ENCODE peak calls at places on chromosome 22, in seven cellular contexts. S, T, R, F, H, G and Q are unnamed samples.

GRCh38 chr22:19103881-19104821 is 18.1 kb downstream of the DGCR2 start:
- DNase-seq in S (no peak), T (no peak), R (no peak), F (no peak), H (no peak), G (no peak), Q (no peak)

GRCh38 chr22:38973289-38974169 is 8.6 kb upstream of the APOBEC3B start:
- DNase-seq in S (no peak), T (peak), R (no peak), F (no peak), H (peak), G (no peak), Q (no peak)

GRCh38 chr22:44245867-44246266 is 65.1 kb downstream of the PARVG start:
- DNase-seq in S (no peak), T (no peak), R (no peak), F (no peak), H (no peak), G (no peak), Q (no peak)

GRCh38 chr22:18997925-18998315 is 61.8 kb upstream of the PRODH start:
- DNase-seq in S (no peak), T (peak), R (no peak), F (no peak), H (no peak), G (no peak), Q (no peak)

GRCh38 chr22:17171313-17172171 is 12.5 kb upstream of the HDHD5 start:
- DNase-seq in S (peak), T (peak), R (peak), F (peak), H (peak), G (peak), Q (peak)

GRCh38 chr22:48714231-48714630 is 1113.4 kb downstream of the BRD1 start:
- DNase-seq in S (no peak), T (no peak), R (no peak), F (no peak), H (no peak), G (no peak), Q (peak)

GRCh38 chr22:49201046-49201970 is 626.4 kb downstream of the BRD1 start:
- DNase-seq in S (no peak), T (no peak), R (peak), F (no peak), H (no peak), G (peak), Q (peak)

GRCh38 chr22:30650508-30651116 is 15.0 kb downstream of the SLC35E4 start:
- DNase-seq in S (no peak), T (no peak), R (no peak), F (no peak), H (no peak), G (no peak), Q (no peak)

GRCh38 chr22:38317995-38318715 is 922 bp upstream of the CSNK1E start:
- DNase-seq in S (peak), T (peak), R (peak), F (peak), H (peak), G (peak), Q (peak)

GRCh38 chr22:44728761-44729261 is 23.6 kb upstream of the ARHGAP8 start:
- DNase-seq in S (no peak), T (no peak), R (peak), F (no peak), H (no peak), G (no peak), Q (no peak)

GRCh38 chr22:28904211-28904808 is 20.9 kb downstream of the ZNRF3 start:
- DNase-seq in S (no peak), T (no peak), R (no peak), F (peak), H (no peak), G (no peak), Q (no peak)

GRCh38 chr22:36767035-36767775 is 8.7 kb downstream of the IFT27 start:
- DNase-seq in S (no peak), T (no peak), R (peak), F (no peak), H (no peak), G (peak), Q (no peak)

GRCh38 chr22:40058265-40058664 is 63.5 kb downstream of the FAM83F start:
- DNase-seq in S (no peak), T (peak), R (no peak), F (no peak), H (no peak), G (no peak), Q (no peak)

GRCh38 chr22:37804502-37804885 is 3.2 kb upstream of the GCAT start:
- DNase-seq in S (no peak), T (peak), R (no peak), F (no peak), H (no peak), G (no peak), Q (no peak)

GRCh38 chr22:50613291-50613981 is 12.8 kb downstream of the MAPK8IP2 start:
- DNase-seq in S (no peak), T (no peak), R (no peak), F (no peak), H (peak), G (no peak), Q (no peak)

GRCh38 chr22:47120399-47120798 is 357.9 kb downstream of the TBC1D22A start:
- DNase-seq in S (no peak), T (no peak), R (no peak), F (no peak), H (no peak), G (no peak), Q (peak)

GRCh38 chr22:38766076-38766777 is 10.4 kb upstream of the SUN2 start:
- DNase-seq in S (peak), T (peak), R (no peak), F (no peak), H (peak), G (no peak), Q (no peak)

GRCh38 chr22:47569389-47570299 is 807.2 kb downstream of the TBC1D22A start:
- DNase-seq in S (no peak), T (no peak), R (peak), F (no peak), H (no peak), G (no peak), Q (no peak)

GRCh38 chr22:46233231-46233630 is 16.9 kb downstream of the CDPF1 start:
- DNase-seq in S (peak), T (no peak), R (peak), F (no peak), H (peak), G (no peak), Q (no peak)

GRCh38 chr22:35376728-35377472 is 4.0 kb upstream of the HMOX1 start:
- DNase-seq in S (peak), T (peak), R (peak), F (peak), H (peak), G (peak), Q (peak)

GRCh38 chr22:19805821-19806212 is 45.2 kb downstream of the TBX1 start:
- DNase-seq in S (no peak), T (no peak), R (no peak), F (no peak), H (peak), G (no peak), Q (no peak)

GRCh38 chr22:49047461-49047860 is 780.2 kb downstream of the BRD1 start:
- DNase-seq in S (no peak), T (no peak), R (no peak), F (no peak), H (peak), G (no peak), Q (no peak)

GRCh38 chr22:37509026-37509886 is 10.0 kb downstream of the CARD10 start:
- DNase-seq in S (no peak), T (no peak), R (no peak), F (no peak), H (no peak), G (no peak), Q (no peak)

GRCh38 chr22:35736701-35737100 is 19.0 kb downstream of the APOL5 start:
- DNase-seq in S (no peak), T (no peak), R (no peak), F (no peak), H (no peak), G (no peak), Q (no peak)

GRCh38 chr22:44543781-44544181 is 45.7 kb upstream of the RTL6 start:
- DNase-seq in S (no peak), T (no peak), R (no peak), F (no peak), H (no peak), G (no peak), Q (no peak)

GRCh38 chr22:45521178-45521577 is 18.5 kb downstream of the FBLN1 start:
- DNase-seq in S (no peak), T (no peak), R (no peak), F (no peak), H (no peak), G (no peak), Q (no peak)

GRCh38 chr22:30195245-30196140 is 51.1 kb downstream of the LIF start:
- DNase-seq in S (peak), T (no peak), R (no peak), F (no peak), H (peak), G (no peak), Q (peak)

GRCh38 chr22:38289583-38290082 is 16.8 kb upstream of the TMEM184B start:
- DNase-seq in S (no peak), T (no peak), R (no peak), F (no peak), H (no peak), G (no peak), Q (no peak)

GRCh38 chr22:39534591-39535301 is 2.2 kb upstream of the RPS19BP1 start:
- DNase-seq in S (peak), T (peak), R (peak), F (no peak), H (peak), G (no peak), Q (no peak)

GRCh38 chr22:17939011-17939410 is 85.3 kb downstream of the MICAL3 start:
- DNase-seq in S (no peak), T (no peak), R (no peak), F (no peak), H (no peak), G (no peak), Q (no peak)

GRCh38 chr22:19666663-19667593 is 47.4 kb upstream of the SEPTIN5 start:
- DNase-seq in S (no peak), T (no peak), R (no peak), F (peak), H (no peak), G (no peak), Q (no peak)

GRCh38 chr22:49967333-49968241 is 7.0 kb downstream of the PIM3 start:
- DNase-seq in S (no peak), T (peak), R (peak), F (no peak), H (no peak), G (peak), Q (peak)

GRCh38 chr22:44403930-44404329 is 91.2 kb upstream of the SHISAL1 start:
- DNase-seq in S (no peak), T (no peak), R (no peak), F (no peak), H (no peak), G (peak), Q (peak)

GRCh38 chr22:38491707-38492348 is 14.3 kb downstream of the DDX17 start:
- DNase-seq in S (no peak), T (no peak), R (no peak), F (no peak), H (no peak), G (no peak), Q (no peak)

DNA sequence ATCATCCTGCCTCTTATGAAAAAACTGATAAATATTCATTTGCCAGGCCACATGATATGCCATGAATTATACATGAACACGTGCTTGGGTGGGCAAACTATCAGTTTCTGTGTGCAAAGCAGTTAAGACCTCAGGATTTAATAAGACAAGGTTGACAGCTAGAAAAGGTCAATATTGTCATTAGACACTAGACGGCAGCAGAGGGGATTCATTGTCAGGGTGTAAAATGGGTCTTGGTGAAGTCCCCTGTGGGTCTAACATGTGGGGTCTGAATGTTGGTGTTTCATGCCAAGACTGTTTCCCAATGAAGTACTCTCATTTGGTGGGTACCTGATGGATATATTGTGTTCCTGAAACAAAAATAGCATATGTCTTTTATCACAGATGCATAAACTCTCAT is 111.9 kb downstream of the MYO18B start:
- DNase-seq in S (no peak), T (peak), R (no peak), F (no peak), H (peak), G (no peak), Q (no peak)
- TF ChIP-seq CTCF in S (peak), T (peak), R (no peak), F (no peak), H (peak), G (no peak), Q (no peak)

GRCh38 chr22:22940961-22941605 is 53.5 kb downstream of the IGLL5 start:
- DNase-seq in S (no peak), T (no peak), R (no peak), F (no peak), H (no peak), G (peak), Q (no peak)
- TF ChIP-seq CTCF in S (no peak), T (no peak), R (no peak), F (no peak), H (no peak), G (no peak), Q (no peak)

GRCh38 chr22:21070690-21071615 is 25.2 kb downstream of the LRRC74B start:
- DNase-seq in S (no peak), T (no peak), R (no peak), F (no peak), H (no peak), G (no peak), Q (no peak)
- TF ChIP-seq CTCF in S (no peak), T (no peak), R (no peak), F (no peak), H (no peak), G (no peak), Q (no peak)

DNA sequence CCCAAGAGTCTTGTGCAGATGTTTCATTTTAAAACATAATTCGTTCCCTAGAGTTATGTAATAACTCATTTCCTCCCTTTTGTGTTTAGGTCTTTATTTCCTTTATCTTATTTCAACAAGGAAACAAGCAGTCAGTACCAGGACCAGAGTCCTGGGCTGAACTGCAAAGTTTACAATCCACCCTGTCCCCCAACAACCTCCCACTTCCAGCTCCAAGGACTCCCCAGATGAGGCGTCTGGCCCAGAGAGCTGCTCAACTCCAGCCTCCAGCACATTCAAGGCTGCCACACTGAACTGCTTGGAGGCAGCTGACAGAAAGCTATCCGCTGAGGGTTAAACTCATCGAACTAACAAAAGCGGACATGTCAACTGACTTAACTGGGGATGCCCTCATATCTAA is 4.5 kb downstream of the POLDIP3 start:
- DNase-seq in S (no peak), T (no peak), R (no peak), F (no peak), H (no peak), G (no peak), Q (no peak)
- TF ChIP-seq CTCF in S (no peak), T (no peak), R (no peak), F (no peak), H (no peak), G (no peak), Q (no peak)

DNA sequence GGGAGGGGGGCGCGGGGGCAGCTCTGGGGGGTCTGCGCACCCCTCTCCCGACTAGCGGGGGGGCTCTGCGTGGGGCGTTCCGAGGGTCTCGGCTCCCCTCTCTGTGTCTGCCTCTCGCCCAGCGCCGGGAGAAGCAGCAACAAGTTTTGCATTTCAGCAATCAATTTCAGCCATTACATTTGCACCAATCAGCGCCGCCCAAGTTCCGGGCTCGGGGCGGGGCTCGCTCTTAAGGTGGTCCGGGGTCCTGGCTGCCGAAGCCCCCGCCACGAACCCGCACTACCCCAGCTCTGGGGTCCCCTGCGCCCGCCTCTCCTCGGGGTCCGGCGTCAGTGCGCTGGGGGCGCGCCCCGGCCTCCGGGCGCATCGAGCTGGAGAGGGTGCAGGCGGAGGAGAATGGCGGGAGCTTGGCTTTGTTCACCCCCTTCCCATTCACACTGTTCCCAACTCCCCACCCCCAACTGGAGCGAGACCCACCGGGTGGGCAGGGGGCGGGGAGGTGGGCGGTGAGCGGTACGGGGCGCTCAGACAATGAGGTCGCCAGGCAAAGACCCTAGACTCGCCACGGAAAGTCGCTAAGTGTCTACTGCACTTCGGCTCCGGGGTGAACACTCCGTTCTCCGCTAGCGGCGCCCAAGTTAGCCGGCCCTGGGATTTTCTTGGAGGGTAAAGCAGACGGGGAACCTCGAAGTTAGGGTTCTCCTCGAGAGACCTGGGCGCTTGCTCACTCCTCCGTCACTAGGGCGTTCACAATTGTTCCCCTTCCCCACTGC is at the start of gene MN1:
- DNase-seq in S (peak), T (peak), R (peak), F (no peak), H (no peak), G (no peak), Q (peak)
- TF ChIP-seq CTCF in S (peak), T (no peak), R (no peak), F (peak), H (no peak), G (no peak), Q (no peak)

GRCh38 chr22:23155143-23155542 is 9.9 kb downstream of the RAB36 start:
- DNase-seq in S (no peak), T (no peak), R (no peak), F (no peak), H (no peak), G (no peak), Q (no peak)

GRCh38 chr22:23155831-23156230 is 10.6 kb downstream of the RAB36 start:
- DNase-seq in S (no peak), T (no peak), R (no peak), F (no peak), H (no peak), G (no peak), Q (no peak)

GRCh38 chr22:23154461-23154860 is 9.2 kb downstream of the RAB36 start:
- DNase-seq in S (no peak), T (no peak), R (no peak), F (no peak), H (no peak), G (no peak), Q (no peak)

GRCh38 chr22:23157560-23158515 is 12.6 kb downstream of the RAB36 start:
- DNase-seq in S (no peak), T (no peak), R (no peak), F (no peak), H (no peak), G (no peak), Q (no peak)

GRCh38 chr22:23156286-23156685 is 11.0 kb downstream of the RAB36 start:
- DNase-seq in S (no peak), T (no peak), R (no peak), F (no peak), H (no peak), G (no peak), Q (no peak)
- TF ChIP-seq CTCF in S (no peak), T (no peak), R (no peak), F (peak), H (peak), G (no peak), Q (no peak)

GRCh38 chr22:23789638-23790037 is 2.9 kb downstream of the SMARCB1 start:
- DNase-seq in S (no peak), T (no peak), R (no peak), F (no peak), H (no peak), G (peak), Q (no peak)
- TF ChIP-seq CTCF in S (peak), T (no peak), R (no peak), F (peak), H (no peak), G (no peak), Q (no peak)